ENCODE peak calls at places on chromosomes 3 and 15, in five cellular contexts. One of them, this sample, is unnamed.

GRCh38 chr15:79089890-79090486 is 592 bp downstream of the RASGRF1 start:
- DNase-seq in H1: no peak
- DNase-seq in K562: no peak
- DNase-seq in GM12878: no peak
- DNase-seq in SK-N-SH: peak
- DNase-seq in this sample: no peak

GRCh38 chr15:97836003-97836402 is 124.5 kb upstream of the ARRDC4 start:
- DNase-seq in H1: no peak
- DNase-seq in SK-N-SH: no peak
- DNase-seq in K562: no peak
- DNase-seq in GM12878: no peak
- DNase-seq in this sample: no peak

GRCh38 chr3:149214702-149215101 is 6.9 kb downstream of the CP start:
- DNase-seq in K562: no peak
- DNase-seq in H1: no peak
- DNase-seq in GM12878: no peak
- DNase-seq in SK-N-SH: no peak
- DNase-seq in this sample: peak

GRCh38 chr3:42667096-42667522 is 13.6 kb downstream of the ZBTB47 start:
- DNase-seq in SK-N-SH: peak
- DNase-seq in GM12878: no peak
- DNase-seq in H1: no peak
- DNase-seq in K562: no peak
- DNase-seq in this sample: no peak

GRCh38 chr15:76398301-76398700 is 61.7 kb downstream of the ISL2 start:
- DNase-seq in K562: no peak
- DNase-seq in H1: no peak
- DNase-seq in GM12878: no peak
- DNase-seq in SK-N-SH: no peak
- DNase-seq in this sample: no peak

GRCh38 chr15:60379466-60380274 is 18.1 kb downstream of the ANXA2 start:
- DNase-seq in H1: no peak
- DNase-seq in K562: no peak
- DNase-seq in SK-N-SH: no peak
- DNase-seq in GM12878: no peak
- DNase-seq in this sample: peak

GRCh38 chr3:147153830-147154539 is 252.4 kb downstream of the ZIC4 start:
- DNase-seq in H1: no peak
- DNase-seq in K562: no peak
- DNase-seq in SK-N-SH: no peak
- DNase-seq in GM12878: no peak
- DNase-seq in this sample: no peak

GRCh38 chr3:4776980-4777581 is 202.2 kb upstream of the BHLHE40 start:
- DNase-seq in K562: no peak
- DNase-seq in H1: no peak
- DNase-seq in GM12878: peak
- DNase-seq in SK-N-SH: no peak
- DNase-seq in this sample: no peak

GRCh38 chr3:38084019-38084968 is 45.3 kb downstream of the DLEC1 start:
- DNase-seq in H1: no peak
- DNase-seq in GM12878: no peak
- DNase-seq in K562: peak
- DNase-seq in SK-N-SH: peak
- DNase-seq in this sample: peak

GRCh38 chr15:27683126-27683525 is 416.0 kb downstream of the OCA2 start:
- DNase-seq in SK-N-SH: no peak
- DNase-seq in K562: no peak
- DNase-seq in H1: no peak
- DNase-seq in GM12878: no peak
- DNase-seq in this sample: no peak

GRCh38 chr15:72037321-72037720 is 80.6 kb downstream of the MYO9A start:
- DNase-seq in H1: no peak
- DNase-seq in SK-N-SH: no peak
- DNase-seq in GM12878: no peak
- DNase-seq in K562: no peak
- DNase-seq in this sample: peak

GRCh38 chr3:54954019-54954418 is 26.2 kb upstream of the LRTM1 start:
- DNase-seq in GM12878: no peak
- DNase-seq in SK-N-SH: peak
- DNase-seq in K562: no peak
- DNase-seq in H1: peak
- DNase-seq in this sample: no peak

GRCh38 chr15:81294501-81294850 is 29.5 kb downstream of the STARD5 start:
- DNase-seq in H1: no peak
- DNase-seq in K562: no peak
- DNase-seq in SK-N-SH: no peak
- DNase-seq in GM12878: no peak
- DNase-seq in this sample: no peak

GRCh38 chr3:14288833-14289451 is 110.3 kb downstream of the LSM3 start:
- DNase-seq in K562: no peak
- DNase-seq in SK-N-SH: no peak
- DNase-seq in H1: no peak
- DNase-seq in GM12878: no peak
- DNase-seq in this sample: no peak

GRCh38 chr3:16427309-16427965 is 86.1 kb downstream of the RFTN1 start:
- DNase-seq in H1: no peak
- DNase-seq in K562: no peak
- DNase-seq in GM12878: no peak
- DNase-seq in SK-N-SH: no peak
- DNase-seq in this sample: no peak

GRCh38 chr3:73786346-73786807 is 161.6 kb upstream of the PDZRN3 start:
- DNase-seq in SK-N-SH: no peak
- DNase-seq in H1: no peak
- DNase-seq in GM12878: no peak
- DNase-seq in K562: no peak
- DNase-seq in this sample: no peak

GRCh38 chr15:73394782-73395181 is 26.0 kb upstream of the HCN4 start:
- DNase-seq in SK-N-SH: no peak
- DNase-seq in K562: no peak
- DNase-seq in H1: no peak
- DNase-seq in GM12878: no peak
- DNase-seq in this sample: no peak

GRCh38 chr3:31755911-31756658 is 223.4 kb downstream of the STT3B start:
- DNase-seq in GM12878: no peak
- DNase-seq in H1: no peak
- DNase-seq in K562: no peak
- DNase-seq in SK-N-SH: no peak
- DNase-seq in this sample: no peak

GRCh38 chr15:66481107-66481856 is 16.3 kb downstream of the SNAPC5 start:
- DNase-seq in SK-N-SH: no peak
- DNase-seq in GM12878: no peak
- DNase-seq in K562: peak
- DNase-seq in H1: no peak
- DNase-seq in this sample: no peak

GRCh38 chr3:121961283-121961682 is 60.8 kb downstream of the ILDR1 start:
- DNase-seq in H1: no peak
- DNase-seq in GM12878: no peak
- DNase-seq in SK-N-SH: no peak
- DNase-seq in K562: no peak
- DNase-seq in this sample: no peak

GRCh38 chr3:98518816-98519215 is 3.9 kb downstream of the CLDND1 start:
- DNase-seq in H1: no peak
- DNase-seq in SK-N-SH: no peak
- DNase-seq in K562: no peak
- DNase-seq in GM12878: no peak
- DNase-seq in this sample: no peak

GRCh38 chr3:98525494-98525893 is 2.8 kb upstream of the CLDND1 start:
- DNase-seq in GM12878: no peak
- DNase-seq in H1: no peak
- DNase-seq in SK-N-SH: no peak
- DNase-seq in K562: no peak
- DNase-seq in this sample: no peak

GRCh38 chr3:98522538-98523281 is at the start of gene CLDND1:
- DNase-seq in GM12878: peak
- DNase-seq in H1: peak
- DNase-seq in K562: peak
- DNase-seq in SK-N-SH: peak
- DNase-seq in this sample: peak

GRCh38 chr3:98519351-98519750 is 3.4 kb downstream of the CLDND1 start:
- DNase-seq in SK-N-SH: no peak
- DNase-seq in K562: no peak
- DNase-seq in GM12878: no peak
- DNase-seq in H1: no peak
- DNase-seq in this sample: no peak

DNA sequence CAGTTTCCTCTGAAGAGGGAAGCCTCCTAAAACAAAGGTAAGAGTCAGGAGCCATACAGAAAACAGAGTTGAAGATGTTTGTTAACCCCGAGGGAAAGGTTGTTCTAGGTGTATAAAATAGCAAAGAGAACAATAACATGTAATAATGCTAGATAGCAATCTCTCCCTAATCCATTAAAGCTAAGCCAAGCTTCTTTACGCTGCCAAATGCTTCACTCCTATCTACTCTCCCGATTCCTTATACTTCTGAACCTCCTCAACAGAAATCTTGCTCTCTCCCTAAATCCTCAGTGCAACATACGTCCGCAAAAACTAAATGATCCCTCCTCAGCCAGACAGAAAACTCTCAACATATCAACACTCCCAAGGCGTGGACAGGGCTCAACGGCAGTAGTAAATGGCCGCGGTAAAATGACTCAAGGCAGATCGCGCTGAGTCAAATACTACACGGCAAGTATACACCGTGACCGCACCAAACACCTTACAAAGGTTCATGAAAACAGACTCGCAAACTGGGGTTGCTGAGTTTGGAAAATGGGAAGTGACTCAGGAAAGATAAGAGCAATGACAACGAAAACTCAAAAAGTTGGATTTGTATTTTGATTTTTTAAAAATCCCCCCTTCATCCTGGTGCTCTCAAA is 685 bp downstream of the CLDND1 start:
- DNase-seq in K562: peak
- DNase-seq in H1: no peak
- DNase-seq in SK-N-SH: peak
- DNase-seq in GM12878: no peak
- DNase-seq in this sample: peak
- TF ChIP-seq GABPA in K562: no peak
- TF ChIP-seq GABPA in H1: no peak
- TF ChIP-seq GABPA in SK-N-SH: no peak
- TF ChIP-seq GABPA in GM12878: no peak
- TF ChIP-seq GABPA in this sample: no peak

GRCh38 chr3:119776304-119776703 is 5.6 kb upstream of the NR1I2 start:
- DNase-seq in GM12878: no peak
- DNase-seq in H1: no peak
- DNase-seq in K562: no peak
- DNase-seq in SK-N-SH: no peak
- DNase-seq in this sample: no peak

GRCh38 chr3:119769394-119770149 is 12.3 kb upstream of the NR1I2 start:
- DNase-seq in SK-N-SH: no peak
- DNase-seq in GM12878: no peak
- DNase-seq in H1: no peak
- DNase-seq in K562: no peak
- DNase-seq in this sample: no peak

GRCh38 chr3:119778176-119778575 is 3.7 kb upstream of the NR1I2 start:
- DNase-seq in SK-N-SH: no peak
- DNase-seq in K562: no peak
- DNase-seq in GM12878: no peak
- DNase-seq in H1: no peak
- DNase-seq in this sample: no peak

GRCh38 chr3:119778811-119779210 is 3.1 kb upstream of the NR1I2 start:
- DNase-seq in H1: no peak
- DNase-seq in K562: no peak
- DNase-seq in GM12878: no peak
- DNase-seq in SK-N-SH: no peak
- DNase-seq in this sample: no peak

GRCh38 chr3:119774419-119774818 is 7.5 kb upstream of the NR1I2 start:
- DNase-seq in SK-N-SH: no peak
- DNase-seq in GM12878: peak
- DNase-seq in H1: no peak
- DNase-seq in K562: no peak
- DNase-seq in this sample: no peak
- H3K4me2 ChIP-seq in SK-N-SH: no peak
- H3K4me2 ChIP-seq in GM12878: peak
- H3K4me2 ChIP-seq in H1: no peak
- H3K4me2 ChIP-seq in K562: no peak
- H3K4me2 ChIP-seq in this sample: no peak

DNA sequence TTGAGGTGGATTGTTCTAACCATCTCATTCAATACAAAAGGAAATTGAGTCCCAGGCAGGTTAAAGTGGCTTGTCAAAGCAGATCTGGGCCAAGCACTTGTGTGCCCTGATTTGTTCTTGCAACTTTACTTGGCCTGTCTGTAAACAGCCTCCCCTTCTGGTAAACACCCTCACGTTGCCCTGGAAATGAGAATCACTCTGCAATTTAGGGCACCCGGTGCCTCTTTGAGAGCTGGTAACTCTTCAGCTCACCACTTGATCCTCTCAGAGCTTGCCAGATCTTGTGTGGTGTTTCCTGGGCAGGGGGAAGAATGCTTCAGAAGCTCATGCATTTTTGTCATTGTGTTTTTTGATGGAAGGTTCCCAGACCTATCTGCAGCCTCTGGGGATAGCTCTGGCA is 11.2 kb downstream of the MED12L start:
- DNase-seq in SK-N-SH: no peak
- DNase-seq in K562: no peak
- DNase-seq in H1: no peak
- DNase-seq in GM12878: no peak
- DNase-seq in this sample: no peak
- TF ChIP-seq GABPA in SK-N-SH: no peak
- TF ChIP-seq GABPA in K562: no peak
- TF ChIP-seq GABPA in H1: no peak
- TF ChIP-seq GABPA in GM12878: no peak
- TF ChIP-seq GABPA in this sample: no peak

GRCh38 chr3:128316456-128316855 is 150.2 kb downstream of the DNAJB8 start:
- DNase-seq in SK-N-SH: no peak
- DNase-seq in K562: no peak
- DNase-seq in GM12878: no peak
- DNase-seq in H1: no peak
- DNase-seq in this sample: no peak
- H3K4me2 ChIP-seq in SK-N-SH: no peak
- H3K4me2 ChIP-seq in K562: no peak
- H3K4me2 ChIP-seq in GM12878: no peak
- H3K4me2 ChIP-seq in H1: no peak
- H3K4me2 ChIP-seq in this sample: no peak

GRCh38 chr3:185702564-185703225 is 116.6 kb downstream of the SENP2 start:
- DNase-seq in K562: peak
- DNase-seq in H1: no peak
- DNase-seq in SK-N-SH: no peak
- DNase-seq in GM12878: no peak
- DNase-seq in this sample: no peak
- TF ChIP-seq GABPA in K562: no peak
- TF ChIP-seq GABPA in H1: no peak
- TF ChIP-seq GABPA in SK-N-SH: no peak
- TF ChIP-seq GABPA in GM12878: no peak
- TF ChIP-seq GABPA in this sample: no peak

GRCh38 chr15:57114070-57114469 is 195.6 kb downstream of the TCF12 start:
- DNase-seq in K562: no peak
- DNase-seq in SK-N-SH: no peak
- DNase-seq in H1: no peak
- DNase-seq in GM12878: no peak
- DNase-seq in this sample: no peak

GRCh38 chr15:57112178-57112577 is 193.7 kb downstream of the TCF12 start:
- DNase-seq in K562: no peak
- DNase-seq in GM12878: no peak
- DNase-seq in SK-N-SH: no peak
- DNase-seq in H1: no peak
- DNase-seq in this sample: no peak

GRCh38 chr15:57111002-57111401 is 192.6 kb downstream of the TCF12 start:
- DNase-seq in SK-N-SH: no peak
- DNase-seq in H1: no peak
- DNase-seq in GM12878: no peak
- DNase-seq in K562: no peak
- DNase-seq in this sample: no peak

GRCh38 chr15:57109005-57109404 is 190.6 kb downstream of the TCF12 start:
- DNase-seq in K562: no peak
- DNase-seq in SK-N-SH: no peak
- DNase-seq in H1: no peak
- DNase-seq in GM12878: no peak
- DNase-seq in this sample: no peak
- H3K4me2 ChIP-seq in K562: no peak
- H3K4me2 ChIP-seq in SK-N-SH: no peak
- H3K4me2 ChIP-seq in H1: no peak
- H3K4me2 ChIP-seq in GM12878: no peak
- H3K4me2 ChIP-seq in this sample: no peak